ENCODE peak calls at places on chromosomes 3 and 15, in ten cellular contexts. Q is cardiac fibroblast, I is nephron progenitor cell, V is natural killer cell, Y is RWPE1, Z is colonic mucosa, J is psoas muscle, O is lung, R is fibroblast of mammary gland, X is AG09309. K is an unnamed sample.

GRCh38 chr3:156657440-156657839 is 16.9 kb upstream of the TIPARP start:
- DNase-seq in Q (no peak), O (no peak), X (no peak), J (no peak), V (no peak), Y (no peak), I (no peak), Z (no peak), R (no peak), K (no peak)

GRCh38 chr3:11300970-11301369 is 28.8 kb downstream of the ATG7 start:
- DNase-seq in Q (no peak), X (no peak), O (no peak), R (no peak), V (no peak), Z (no peak), J (no peak), I (no peak), Y (no peak), K (no peak)

GRCh38 chr3:177050466-177051237 is 146.6 kb downstream of the TBL1XR1 start:
- DNase-seq in I (no peak), Q (peak; percentile 74), V (no peak), X (peak; percentile 58), Z (no peak), R (peak; percentile 67), O (no peak), Y (peak; percentile 31), J (no peak), K (peak; percentile 50)

GRCh38 chr3:64674591-64675076 is 13.2 kb downstream of the ADAMTS9 start:
- DNase-seq in Y (no peak), V (no peak), X (no peak), O (no peak), Z (no peak), J (no peak), R (no peak), Q (no peak), I (no peak), K (peak; percentile 85)

GRCh38 chr3:69855436-69856162 is 116.3 kb downstream of the MITF start:
- DNase-seq in Y (no peak), Z (no peak), R (peak; percentile 63), V (no peak), X (no peak), O (no peak), J (no peak), Q (peak; percentile 57), I (no peak), K (peak; percentile 41)

GRCh38 chr3:113147608-113148306 is 63.6 kb upstream of the BOC start:
- DNase-seq in X (no peak), J (no peak), Q (no peak), R (no peak), Y (no peak), I (no peak), V (no peak), Z (no peak), O (no peak), K (no peak)

GRCh38 chr3:72811551-72811950 is 36.7 kb downstream of the SHQ1 start:
- DNase-seq in Y (no peak), R (no peak), Z (no peak), O (no peak), V (no peak), I (no peak), X (no peak), J (no peak), Q (no peak), K (no peak)

GRCh38 chr15:57327985-57328471 is 48.3 kb upstream of the CGNL1 start:
- DNase-seq in V (no peak), Y (no peak), J (peak; percentile 55), O (no peak), Q (peak; percentile 98), Z (no peak), I (no peak), R (peak; percentile 99), X (peak; percentile 95), K (peak; percentile 87)

GRCh38 chr3:106401666-106402319 is 533.0 kb upstream of the CBLB start:
- DNase-seq in Q (peak; percentile 53), Z (no peak), I (no peak), R (peak; percentile 30), X (peak; percentile 20), J (no peak), O (no peak), Y (no peak), V (no peak), K (peak; percentile 33)

GRCh38 chr3:13077431-13078157 is 4.4 kb upstream of the IQSEC1 start:
- DNase-seq in Z (no peak), J (peak; percentile 71), O (no peak), R (peak; percentile 19), Y (no peak), Q (no peak), V (no peak), X (peak; percentile 13), I (no peak), K (peak; percentile 72)

GRCh38 chr15:101652783-101653430 is 726 bp upstream of the TM2D3 start:
- DNase-seq in V (no peak), J (no peak), Y (peak; percentile 39), I (no peak), O (no peak), Z (no peak), R (peak; percentile 67), Q (no peak), X (no peak), K (peak; percentile 36)

GRCh38 chr15:64870350-64870749 is 28.6 kb downstream of the PLEKHO2 start:
- DNase-seq in R (no peak), J (no peak), Q (no peak), V (no peak), O (no peak), I (no peak), Z (no peak), X (no peak), Y (no peak), K (no peak)

DNA sequence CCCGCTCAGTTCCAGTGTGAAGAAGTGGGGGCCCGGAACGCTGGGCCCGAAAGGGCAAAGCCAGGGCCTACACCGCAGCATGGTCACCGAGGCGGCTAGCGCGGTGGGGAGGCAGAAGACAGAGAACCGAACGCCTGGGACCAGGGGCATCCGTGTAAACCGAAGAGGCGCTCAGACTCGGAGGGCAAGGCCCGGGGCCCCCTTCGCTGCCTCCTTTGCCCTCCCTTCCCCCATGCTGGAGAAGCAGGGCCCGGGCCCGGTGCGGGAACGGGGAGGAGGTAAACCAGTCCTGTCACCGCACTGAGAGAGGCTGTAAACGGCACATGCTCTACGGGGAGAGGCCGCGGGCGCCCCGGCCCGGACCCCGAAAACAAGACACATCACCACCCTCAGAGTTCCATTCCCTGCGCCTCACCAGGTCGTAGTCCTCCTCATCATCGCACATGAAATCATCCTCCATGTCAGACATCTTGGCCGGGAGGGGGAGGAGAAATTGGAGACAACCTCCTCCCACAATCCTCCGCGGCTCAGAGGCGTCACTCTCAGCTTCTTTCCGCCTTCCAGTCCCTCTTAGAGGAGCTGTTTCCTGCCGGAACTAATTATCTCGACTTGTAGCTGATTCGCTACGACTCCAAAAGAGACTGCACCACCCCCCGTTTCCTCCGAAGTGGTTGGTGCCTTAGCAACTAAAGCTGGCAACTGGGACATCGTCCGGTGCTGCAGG is at the start of gene COPS2:
- DNase-seq in I (peak; percentile 90), Y (peak; percentile 93), X (peak; percentile 97), R (peak; percentile 99), O (peak; percentile 95), Z (peak; percentile 97), J (peak; percentile 91), V (peak; percentile 87), Q (peak; percentile 100), K (peak; percentile 99)
- TF ChIP-seq CTCF in I (no peak), Y (no peak), X (no peak), R (no peak), O (no peak), Z (no peak), J (no peak), V (no peak), Q (no peak), K (no peak)

DNA sequence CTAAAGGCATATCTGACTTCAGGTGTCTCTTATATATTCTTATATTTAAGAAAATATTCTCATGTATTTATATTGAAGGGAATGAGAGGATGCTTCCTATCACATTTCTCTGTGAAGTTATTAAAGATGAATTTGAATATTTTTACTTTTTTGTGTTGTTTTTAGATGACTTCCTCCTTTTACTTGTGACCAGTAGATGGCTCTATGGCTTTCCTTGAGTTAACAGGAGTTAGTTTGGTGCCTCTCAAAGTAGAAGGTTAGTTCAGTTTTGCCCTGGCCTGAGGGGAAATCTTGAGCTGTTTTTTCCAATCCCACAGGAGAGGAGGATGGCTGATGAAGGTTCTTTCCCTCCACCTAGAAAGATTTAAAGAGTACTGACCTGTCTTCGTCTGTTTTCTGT is 80.7 kb downstream of the SQOR start:
- DNase-seq in I (no peak), Z (no peak), Y (no peak), X (no peak), R (peak; percentile 26), V (no peak), Q (peak; percentile 51), J (no peak), O (no peak), K (no peak)
- TF ChIP-seq CTCF in I (no peak), Z (no peak), Y (peak; percentile 20), X (peak; percentile 44), R (peak; percentile 44), V (no peak), Q (peak; percentile 50), J (no peak), O (no peak), K (peak; percentile 52)

DNA sequence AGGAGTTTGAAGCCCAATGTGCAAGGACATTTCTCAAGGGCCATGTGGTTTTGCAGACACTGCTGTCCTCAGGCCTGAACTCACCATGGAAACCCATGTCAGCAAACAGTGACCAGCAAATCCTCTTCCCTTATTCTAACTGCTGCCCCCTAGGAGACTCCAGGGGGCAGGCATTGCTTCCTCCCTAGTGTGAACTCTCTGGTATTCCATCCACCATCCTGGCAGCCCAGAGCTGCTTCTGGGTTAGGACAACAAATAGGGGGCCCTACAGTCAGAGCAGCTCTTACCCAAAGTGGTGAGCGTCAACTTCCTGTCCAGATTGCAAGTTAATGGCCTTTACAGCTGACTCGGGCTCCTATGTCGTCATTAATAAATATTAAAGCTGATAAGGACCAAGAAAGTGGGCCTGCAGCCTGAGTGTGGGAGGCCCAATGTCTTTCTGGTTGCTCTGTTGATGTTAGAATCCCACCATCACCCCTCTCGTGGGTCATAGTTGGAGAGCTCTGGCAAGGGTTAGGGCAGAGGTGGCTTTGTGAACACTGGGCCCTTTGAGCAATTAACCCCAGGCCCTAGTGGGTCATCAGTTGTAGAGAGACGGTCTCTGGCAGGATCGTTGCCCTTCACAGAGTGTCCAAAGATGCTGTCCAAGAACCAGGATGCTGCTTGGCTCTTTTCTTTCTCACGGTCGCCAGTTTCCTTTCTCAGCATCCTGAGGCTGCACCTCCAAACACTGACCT is 41.5 kb downstream of the TGM4 start:
- DNase-seq in I (no peak), Q (peak; percentile 36), Z (no peak), V (no peak), X (no peak), Y (no peak), O (no peak), R (peak; percentile 39), J (no peak), K (peak; percentile 17)
- TF ChIP-seq CTCF in I (no peak), Q (no peak), Z (no peak), V (no peak), X (no peak), Y (no peak), O (no peak), R (peak; percentile 2), J (no peak), K (no peak)

DNA sequence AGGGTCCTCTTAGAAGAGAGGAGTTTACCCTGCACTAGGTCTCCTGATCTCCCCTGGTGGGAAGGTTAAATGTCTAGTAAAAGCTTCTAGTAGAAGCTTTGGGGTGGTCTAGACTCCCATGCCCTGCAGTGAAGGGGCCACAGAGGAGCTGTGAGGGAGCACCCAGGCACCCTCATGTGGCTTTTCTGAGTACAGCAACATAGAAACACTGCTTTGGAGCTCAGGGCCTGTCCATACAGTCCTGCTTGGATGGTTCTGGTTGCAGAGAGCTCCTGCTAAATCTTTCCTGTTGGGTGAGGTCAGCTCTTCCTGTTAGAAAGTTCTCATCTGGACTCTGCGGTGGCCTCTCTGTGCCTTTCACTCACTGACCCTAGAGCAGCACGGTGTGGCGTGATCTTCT is 47.8 kb downstream of the GPD1L start:
- DNase-seq in V (no peak), Z (no peak), Y (no peak), O (no peak), Q (peak; percentile 16), X (no peak), J (no peak), I (no peak), R (no peak), K (no peak)
- TF ChIP-seq CTCF in V (no peak), Z (no peak), Y (no peak), O (no peak), Q (peak; percentile 43), X (peak; percentile 45), J (no peak), I (peak; percentile 12), R (peak; percentile 26), K (peak; percentile 19)

K was measured in AG10803.